ENCODE peak calls at places on chromosomes 7 and 10, in four cellular contexts. Q, I, L and P are unnamed samples.

GRCh38 chr7:23529262-23529859 is 2.4 kb downstream of the TRA2A start:
- DNase-seq in I (no peak), Q (no peak), L (no peak), P (no peak)

GRCh38 chr7:93574646-93575554 is at the start of gene CALCR:
- DNase-seq in Q (no peak), L (no peak), I (no peak), P (peak)

GRCh38 chr10:11810313-11810766 is 12.8 kb upstream of the PROSER2 start:
- DNase-seq in L (no peak), I (no peak), Q (no peak), P (no peak)

GRCh38 chr7:73742753-73743641 is 4.4 kb upstream of the ABHD11 start:
- DNase-seq in I (peak), Q (no peak), L (peak), P (peak)

GRCh38 chr7:103605640-103606039 is 159.6 kb upstream of the SLC26A5 start:
- DNase-seq in L (no peak), Q (no peak), I (no peak), P (no peak)

GRCh38 chr7:2093214-2093840 is 139.4 kb downstream of the MAD1L1 start:
- DNase-seq in Q (no peak), I (no peak), L (no peak), P (no peak)

GRCh38 chr7:47330026-47330425 is 251.9 kb downstream of the TNS3 start:
- DNase-seq in Q (no peak), L (no peak), I (no peak), P (no peak)

GRCh38 chr7:90675982-90676381 is 79.9 kb downstream of the CDK14 start:
- DNase-seq in Q (no peak), I (no peak), L (no peak), P (no peak)

GRCh38 chr10:124087672-124088634 is 5.4 kb downstream of the CHST15 start:
- DNase-seq in I (peak), Q (no peak), L (no peak), P (no peak)

GRCh38 chr7:88357295-88357694 is 50.6 kb upstream of the STEAP4 start:
- DNase-seq in I (peak), Q (no peak), L (no peak), P (no peak)

GRCh38 chr10:94076325-94076841 is 82.7 kb downstream of the PLCE1 start:
- DNase-seq in L (no peak), I (no peak), Q (no peak), P (peak)

GRCh38 chr10:130394832-130395231 is 258.6 kb downstream of the GLRX3 start:
- DNase-seq in Q (no peak), I (no peak), L (no peak), P (no peak)

GRCh38 chr10:124996127-124996853 is 54.4 kb downstream of the ZRANB1 start:
- DNase-seq in Q (no peak), I (peak), L (no peak), P (no peak)